ENCODE peak calls at places on chromosome X, in ten cellular contexts. W, X, G, F, J, B, M, K, L and I are unnamed samples.

GRCh38 chrX:153689654-153690465 is 2.1 kb downstream of the SLC6A8 start:
- DNase-seq in J (no peak), X (no peak), B (no peak), G (no peak), M (no peak), K (no peak), F (peak), L (no peak), W (no peak), I (no peak)

GRCh38 chrX:49309401-49309981 is 6.0 kb downstream of the GAGE10 start:
- DNase-seq in K (no peak), W (no peak), J (no peak), X (peak), F (no peak), B (no peak), G (peak), M (peak), L (no peak), I (no peak)

GRCh38 chrX:25072247-25072646 is 56.5 kb upstream of the ARX start:
- DNase-seq in G (no peak), F (no peak), K (no peak), J (no peak), X (no peak), W (no peak), M (no peak), B (no peak), L (no peak), I (no peak)

GRCh38 chrX:102983205-102983604 is 46.1 kb downstream of the RAB40AL start:
- DNase-seq in M (no peak), B (no peak), L (no peak), J (no peak), F (no peak), K (no peak), X (no peak), W (no peak), G (no peak), I (no peak)

GRCh38 chrX:3550160-3550765 is 163.2 kb downstream of the PRKX start:
- DNase-seq in G (no peak), F (peak), W (no peak), B (no peak), M (no peak), K (no peak), X (no peak), J (no peak), L (no peak), I (no peak)

GRCh38 chrX:115261148-115261547 is 27.3 kb upstream of the LRCH2 start:
- DNase-seq in G (no peak), X (no peak), M (no peak), K (no peak), J (no peak), B (no peak), L (no peak), W (no peak), F (no peak), I (no peak)

GRCh38 chrX:45295587-45295986 is 94.9 kb upstream of the DIPK2B start:
- DNase-seq in B (no peak), W (no peak), L (no peak), K (no peak), X (peak), M (peak), G (no peak), F (no peak), J (no peak), I (no peak)

GRCh38 chrX:40908026-40908425 is 172.7 kb upstream of the MED14 start:
- DNase-seq in K (no peak), L (no peak), W (no peak), J (no peak), G (no peak), M (no peak), B (no peak), X (peak), F (no peak), I (no peak)

GRCh38 chrX:26653050-26653449 is 437.1 kb downstream of the MAGEB5 start:
- DNase-seq in F (no peak), B (no peak), M (no peak), J (no peak), X (no peak), K (no peak), L (no peak), G (no peak), W (no peak), I (no peak)

GRCh38 chrX:133776072-133776471 is 209.3 kb downstream of the GPC3 start:
- DNase-seq in L (no peak), M (no peak), K (peak), G (no peak), W (peak), J (no peak), X (no peak), F (peak), B (no peak), I (no peak)

GRCh38 chrX:103656623-103657022 is 27.8 kb downstream of the TCEAL1 start:
- DNase-seq in G (no peak), J (no peak), B (no peak), L (no peak), K (no peak), M (peak), W (no peak), X (peak), F (no peak), I (no peak)

GRCh38 chrX:56782791-56783449 is 53.9 kb downstream of the NBDY start:
- DNase-seq in K (no peak), L (no peak), G (no peak), X (no peak), J (no peak), W (no peak), F (no peak), B (no peak), M (no peak), I (no peak)

GRCh38 chrX:108199691-108200090 is 108.1 kb downstream of the ATG4A start:
- DNase-seq in M (peak), L (no peak), K (no peak), X (peak), F (peak), J (no peak), G (no peak), W (no peak), B (no peak), I (no peak)

GRCh38 chrX:106906361-106906760 is 3.2 kb upstream of the RIPPLY1 start:
- DNase-seq in W (no peak), K (no peak), G (no peak), L (no peak), X (no peak), F (no peak), J (no peak), B (no peak), M (no peak), I (no peak)

GRCh38 chrX:2769615-2770014 is 17.8 kb downstream of the XG start:
- DNase-seq in X (no peak), B (no peak), J (no peak), W (no peak), L (no peak), K (no peak), F (no peak), M (no peak), G (no peak), I (no peak)

GRCh38 chrX:25597561-25597960 is 540.6 kb upstream of the MAGEB18 start:
- DNase-seq in X (peak), K (no peak), W (no peak), F (no peak), J (no peak), B (no peak), G (no peak), L (no peak), M (no peak), I (no peak)

GRCh38 chrX:20414781-20415445 is 148.2 kb upstream of the RPS6KA3 start:
- DNase-seq in J (no peak), F (no peak), L (no peak), M (no peak), X (no peak), W (no peak), G (no peak), K (no peak), B (no peak), I (no peak)

GRCh38 chrX:10926404-10926803 is 184.7 kb upstream of the HCCS start:
- DNase-seq in L (no peak), M (no peak), X (no peak), B (no peak), W (no peak), J (no peak), G (no peak), F (no peak), K (no peak), I (no peak)

GRCh38 chrX:69289839-69290123 is 124.5 kb upstream of the PJA1 start:
- DNase-seq in W (no peak), L (no peak), M (no peak), F (no peak), J (no peak), B (no peak), X (no peak), G (no peak), K (no peak), I (no peak)

GRCh38 chrX:71872542-71873458 is 37.8 kb upstream of the NHSL2 start:
- DNase-seq in F (no peak), X (no peak), B (no peak), G (no peak), J (no peak), W (no peak), M (no peak), K (no peak), L (no peak), I (no peak)

GRCh38 chrX:71603618-71604017 is 14.7 kb downstream of the CXCR3 start:
- DNase-seq in J (no peak), K (no peak), G (no peak), B (no peak), X (peak), L (no peak), F (no peak), M (no peak), W (no peak), I (no peak)

GRCh38 chrX:102966701-102967100 is 29.6 kb downstream of the RAB40AL start:
- DNase-seq in W (no peak), F (no peak), L (no peak), M (no peak), G (no peak), X (no peak), J (no peak), B (no peak), K (no peak), I (no peak)

GRCh38 chrX:30170900-30171299 is 44.5 kb upstream of the MAGEB2 start:
- DNase-seq in L (no peak), J (no peak), B (no peak), K (no peak), M (no peak), F (no peak), G (no peak), W (no peak), X (no peak), I (no peak)

GRCh38 chrX:8711401-8711800 is 20.5 kb downstream of the ANOS1 start:
- DNase-seq in X (no peak), K (no peak), G (no peak), M (no peak), F (no peak), L (no peak), B (no peak), J (no peak), W (no peak), I (no peak)

GRCh38 chrX:55056820-55057690 is 17.8 kb upstream of the PAGE2B start:
- DNase-seq in L (no peak), G (no peak), B (no peak), X (peak), M (no peak), W (no peak), J (no peak), K (no peak), F (no peak), I (no peak)

GRCh38 chrX:100695302-100695701 is 36.6 kb downstream of the SYTL4 start:
- DNase-seq in K (no peak), J (no peak), L (no peak), M (no peak), W (no peak), G (no peak), X (no peak), F (no peak), B (no peak), I (no peak)

GRCh38 chrX:110396777-110397176 is 38.1 kb downstream of the RTL9 start:
- DNase-seq in X (no peak), G (no peak), B (no peak), W (no peak), F (no peak), M (no peak), L (no peak), J (no peak), K (no peak), I (no peak)

GRCh38 chrX:130995351-130995967 is 62.7 kb upstream of the ARHGAP36 start:
- DNase-seq in G (no peak), L (no peak), B (no peak), F (no peak), W (no peak), K (no peak), J (no peak), M (no peak), X (no peak), I (no peak)

DNA sequence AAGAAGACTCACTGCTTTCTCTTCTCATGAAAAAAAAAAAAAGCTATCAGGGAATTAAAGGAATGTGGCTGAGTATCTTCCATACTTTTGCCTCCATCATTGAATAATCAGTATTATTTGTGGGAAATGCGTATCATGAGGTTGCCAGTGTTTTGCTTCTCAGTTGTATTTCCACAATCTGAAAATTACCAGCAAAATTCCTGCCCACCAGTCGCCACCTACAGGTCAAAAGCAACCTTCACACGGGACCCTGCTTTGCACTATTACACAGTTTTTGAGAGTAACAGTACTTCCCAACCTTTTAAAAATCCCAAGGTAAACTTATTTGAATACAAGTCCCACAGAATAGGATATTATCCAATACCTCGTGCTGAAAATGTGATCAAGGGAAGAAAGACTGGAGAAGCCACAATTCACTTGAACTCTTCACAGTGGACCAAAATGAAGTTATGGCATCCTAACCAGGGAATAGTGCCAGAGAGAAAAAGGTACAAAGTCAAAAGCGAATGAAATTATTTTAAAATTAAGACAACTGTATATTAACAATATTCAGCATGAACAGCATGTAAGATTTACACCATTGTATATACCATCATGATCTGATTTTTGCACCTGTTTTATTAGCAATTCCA is 30.4 kb downstream of the PGRMC1 start:
- DNase-seq in L (peak), B (no peak), F (peak), J (no peak), X (peak), K (no peak), M (peak), G (no peak), W (no peak), I (no peak)
- TF ChIP-seq CTCF in L (peak), B (peak), F (peak), J (peak), X (peak), K (peak), M (peak), G (peak), W (peak), I (peak)

GRCh38 chrX:18899796-18900380 is 84.0 kb downstream of the PHKA2 start:
- DNase-seq in J (no peak), L (no peak), M (peak), F (peak), G (no peak), X (peak), K (no peak), B (no peak), W (no peak), I (no peak)
- TF ChIP-seq CTCF in J (peak), L (peak), M (no peak), F (peak), G (peak), X (peak), K (peak), B (peak), W (peak), I (no peak)

GRCh38 chrX:42615161-42615563 is 162.8 kb downstream of the PPP1R2C start:
- DNase-seq in K (no peak), X (no peak), W (no peak), F (no peak), M (no peak), B (no peak), J (no peak), L (no peak), G (no peak), I (no peak)
- TF ChIP-seq CTCF in K (no peak), X (no peak), W (no peak), F (peak), M (peak), B (peak), J (peak), L (no peak), G (no peak), I (no peak)

DNA sequence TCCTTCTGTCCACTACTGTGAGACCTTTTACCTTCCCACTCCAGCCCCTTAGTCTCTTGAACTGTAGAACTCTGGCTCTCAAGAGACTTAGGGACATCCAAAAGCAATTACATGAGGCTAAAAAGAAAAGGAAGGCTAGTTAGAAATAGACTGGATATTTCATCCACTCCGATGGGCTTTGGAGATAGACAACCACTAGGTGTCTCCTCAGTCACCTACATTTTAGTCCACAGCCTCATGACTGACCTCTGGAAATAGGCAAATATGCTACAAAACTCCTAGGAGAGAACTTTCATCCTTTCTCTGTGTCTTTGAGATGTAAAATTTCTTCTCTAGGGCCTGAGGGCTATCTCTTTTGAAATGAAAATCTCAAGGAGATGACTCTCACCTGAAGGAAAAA is 45.1 kb upstream of the LAMP2 start:
- DNase-seq in W (no peak), G (no peak), K (no peak), X (peak), J (no peak), B (no peak), M (no peak), F (peak), L (no peak), I (no peak)
- TF ChIP-seq CTCF in W (no peak), G (peak), K (peak), X (peak), J (peak), B (peak), M (peak), F (peak), L (no peak), I (no peak)

GRCh38 chrX:6910218-6910617 is 237.3 kb upstream of the STS start:
- DNase-seq in G (peak), F (no peak), K (no peak), W (no peak), L (no peak), X (no peak), B (no peak), M (no peak), J (no peak), I (no peak)
- TF ChIP-seq CTCF in G (no peak), F (no peak), K (no peak), W (no peak), L (no peak), X (no peak), B (no peak), M (no peak), J (no peak), I (no peak)

GRCh38 chrX:78886550-78886949 is 58.6 kb upstream of the P2RY10 start:
- DNase-seq in G (no peak), X (peak), K (no peak), J (no peak), F (no peak), W (no peak), B (peak), M (peak), L (no peak), I (no peak)
- TF ChIP-seq CTCF in G (peak), X (peak), K (peak), J (peak), F (no peak), W (no peak), B (peak), M (peak), L (peak), I (peak)

DNA sequence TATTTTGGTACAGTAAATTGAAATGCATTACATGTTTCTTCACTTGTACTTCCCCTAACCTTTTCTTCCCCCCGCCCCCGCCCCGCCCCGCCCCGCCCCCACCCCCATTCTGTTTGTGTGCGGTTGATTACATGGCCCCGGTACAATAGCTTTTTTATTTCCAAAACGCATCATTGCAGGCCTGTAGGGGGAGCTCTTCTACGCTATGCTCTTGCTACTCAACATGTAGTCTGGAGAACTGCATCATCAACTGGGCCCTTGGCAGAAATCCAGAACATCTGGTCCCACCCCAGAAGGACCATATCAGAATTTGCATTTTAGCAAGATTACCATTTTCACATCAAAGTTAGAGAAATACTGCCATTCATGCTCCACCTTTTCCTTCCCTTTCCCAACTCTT is 333.3 kb upstream of the DDX53 start:
- DNase-seq in L (peak), K (no peak), W (no peak), X (peak), M (no peak), G (no peak), J (no peak), B (no peak), F (peak), I (no peak)
- TF ChIP-seq CTCF in L (peak), K (no peak), W (no peak), X (peak), M (peak), G (no peak), J (peak), B (peak), F (peak), I (no peak)

GRCh38 chrX:12497832-12498591 is 293.2 kb upstream of the PRPS2 start:
- DNase-seq in J (no peak), F (peak), G (no peak), M (no peak), B (no peak), K (no peak), L (peak), W (no peak), X (no peak), I (no peak)
- TF ChIP-seq CTCF in J (peak), F (peak), G (no peak), M (peak), B (peak), K (no peak), L (peak), W (peak), X (no peak), I (no peak)

GRCh38 chrX:52217494-52218160 is 32.9 kb downstream of the MAGED4 start:
- DNase-seq in F (no peak), J (no peak), B (no peak), K (no peak), L (no peak), X (no peak), M (no peak), W (no peak), G (no peak), I (no peak)
- TF ChIP-seq CTCF in F (no peak), J (peak), B (no peak), K (no peak), L (no peak), X (no peak), M (no peak), W (no peak), G (no peak), I (no peak)